ENCODE peak calls at places on chromosomes 1 and 21, in seven cellular contexts. P is mesendoderm, J is IMR-90, H is mesenchymal stem cell, L is H9, R is trophoblast cell, M is H1. E is an unnamed sample.

GRCh38 chr1:34052565-34052964 is 112.5 kb downstream of the CSMD2 start:
- DNase-seq in P (no peak), J (no peak), H (no peak), L (no peak), R (no peak), M (no peak), E (no peak)

GRCh38 chr1:46020005-46020404 is 112.4 kb downstream of the PIK3R3 start:
- DNase-seq in P (no peak), J (no peak), H (peak; percentile 49), L (no peak), R (no peak), M (no peak), E (no peak)

GRCh38 chr1:90879281-90879680 is 142.6 kb downstream of the ZNF644 start:
- DNase-seq in P (peak; percentile 51), J (peak; percentile 7), H (peak; percentile 30), L (no peak), R (no peak), M (no peak), E (no peak)

GRCh38 chr21:26815197-26815596 is 30.0 kb downstream of the ADAMTS1 start:
- DNase-seq in P (no peak), J (no peak), H (no peak), L (no peak), R (no peak), M (no peak), E (no peak)

GRCh38 chr1:200869753-200870391 is 2.9 kb upstream of the GPR25 start:
- DNase-seq in P (no peak), J (no peak), H (no peak), L (no peak), R (no peak), M (no peak), E (no peak)

GRCh38 chr1:64516803-64517568 is 47.1 kb downstream of the CACHD1 start:
- DNase-seq in P (peak; percentile 61), J (peak; percentile 52), H (no peak), L (no peak), R (no peak), M (no peak), E (no peak)

GRCh38 chr1:15406911-15407559 is 2.7 kb upstream of the EFHD2 start:
- DNase-seq in P (no peak), J (peak; percentile 86), H (peak; percentile 60), L (no peak), R (no peak), M (no peak), E (no peak)

GRCh38 chr1:44302557-44302956 is 52.5 kb downstream of the ERI3 start:
- DNase-seq in P (no peak), J (no peak), H (no peak), L (no peak), R (no peak), M (no peak), E (no peak)

GRCh38 chr1:94658221-94658620 is 116.7 kb upstream of the F3 start:
- DNase-seq in P (peak; percentile 93), J (peak; percentile 79), H (peak; percentile 59), L (no peak), R (no peak), M (no peak), E (no peak)

GRCh38 chr1:222891578-222891977 is 76.7 kb downstream of the DISP1 start:
- DNase-seq in P (no peak), J (no peak), H (peak; percentile 18), L (no peak), R (no peak), M (no peak), E (no peak)

GRCh38 chr21:33032434-33033047 is 6.8 kb downstream of the OLIG2 start:
- DNase-seq in P (no peak), J (no peak), H (no peak), L (no peak), R (no peak), M (no peak), E (no peak)

GRCh38 chr1:214418380-214418779 is 133.0 kb downstream of the PTPN14 start:
- DNase-seq in P (no peak), J (no peak), H (no peak), L (no peak), R (no peak), M (no peak), E (no peak)

GRCh38 chr1:25031966-25032667 is 102.0 kb upstream of the RUNX3 start:
- DNase-seq in P (no peak), J (peak; percentile 63), H (no peak), L (no peak), R (no peak), M (no peak), E (no peak)

GRCh38 chr1:153760440-153760839 is 14.8 kb upstream of the SLC27A3 start:
- DNase-seq in P (no peak), J (peak; percentile 68), H (no peak), L (no peak), R (no peak), M (no peak), E (no peak)
- H2BK5ac ChIP-seq in P (no peak overlapping the region), J (no peak overlapping the region), H (no peak overlapping the region), L (no peak overlapping the region), R (no peak overlapping the region), M (no peak overlapping the region), E (no peak overlapping the region)

GRCh38 chr1:61973100-61973837 is 221.4 kb upstream of the L1TD1 start:
- DNase-seq in P (no peak), J (no peak), H (no peak), L (no peak), R (peak; percentile 26), M (no peak), E (no peak)

GRCh38 chr1:61979729-61980128 is 214.9 kb upstream of the L1TD1 start:
- DNase-seq in P (peak; percentile 76), J (no peak), H (no peak), L (no peak), R (no peak), M (no peak), E (no peak)

GRCh38 chr1:61978866-61979265 is 215.8 kb upstream of the L1TD1 start:
- DNase-seq in P (no peak), J (no peak), H (no peak), L (no peak), R (no peak), M (no peak), E (no peak)

GRCh38 chr1:61976566-61976965 is 218.1 kb upstream of the L1TD1 start:
- DNase-seq in P (no peak), J (no peak), H (no peak), L (no peak), R (no peak), M (no peak), E (no peak)

DNA sequence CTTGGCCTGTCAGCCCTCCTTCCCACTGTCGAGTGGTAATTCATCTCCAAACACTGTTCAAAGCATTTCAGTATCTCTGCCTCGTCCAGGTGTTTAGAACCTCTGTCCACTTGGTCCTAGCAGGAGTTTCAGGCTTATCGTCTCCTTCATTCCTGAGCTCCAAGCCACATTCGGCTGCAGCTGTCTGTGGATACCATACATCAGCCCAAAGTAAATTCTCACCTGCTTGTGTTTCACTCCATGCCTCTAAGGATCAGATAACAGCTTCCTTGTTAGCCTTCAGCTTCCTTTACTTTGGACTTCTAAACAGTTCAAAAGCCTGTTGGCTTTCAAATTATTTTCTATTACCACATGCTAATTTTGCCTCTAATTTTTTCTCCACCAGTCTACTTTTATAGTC is 219.0 kb upstream of the L1TD1 start:
- DNase-seq in P (peak; percentile 42), J (no peak), H (no peak), L (no peak), R (peak; percentile 23), M (no peak), E (no peak)
- H2BK120ac ChIP-seq in P (no peak overlapping the region), J (no peak overlapping the region), H (no peak overlapping the region), L (no peak overlapping the region), R (no peak overlapping the region), M (no peak overlapping the region), E (no peak overlapping the region)

GRCh38 chr1:183812686-183813569 is 8.0 kb downstream of the RGL1 start:
- DNase-seq in P (peak; percentile 96), J (peak; percentile 83), H (peak; percentile 83), L (peak; percentile 61), R (no peak), M (no peak), E (no peak)
- H2BK5ac ChIP-seq in P (peak overlapping the region; percentile 24), J (no peak overlapping the region), H (no peak overlapping the region), L (no peak overlapping the region), R (peak overlapping the region; percentile 2), M (no peak overlapping the region), E (no peak overlapping the region)

GRCh38 chr1:218461351-218461750 is 116.2 kb downstream of the TGFB2 start:
- DNase-seq in P (no peak), J (peak; percentile 61), H (no peak), L (no peak), R (no peak), M (no peak), E (no peak)

GRCh38 chr1:218459450-218459849 is 114.3 kb downstream of the TGFB2 start:
- DNase-seq in P (peak; percentile 15), J (no peak), H (no peak), L (no peak), R (no peak), M (no peak), E (no peak)

GRCh38 chr1:218459878-218460277 is 114.7 kb downstream of the TGFB2 start:
- DNase-seq in P (peak; percentile 96), J (peak; percentile 84), H (peak; percentile 80), L (peak; percentile 56), R (no peak), M (peak; percentile 33), E (peak; percentile 58)

GRCh38 chr1:218462116-218462515 is 117.0 kb downstream of the TGFB2 start:
- DNase-seq in P (no peak), J (no peak), H (no peak), L (no peak), R (no peak), M (no peak), E (no peak)

GRCh38 chr1:218460367-218460766 is 115.2 kb downstream of the TGFB2 start:
- DNase-seq in P (peak; percentile 77), J (peak; percentile 61), H (peak; percentile 75), L (peak; percentile 41), R (no peak), M (no peak), E (peak; percentile 23)
- H2BK120ac ChIP-seq in P (no peak overlapping the region), J (peak overlapping the region; percentile 52), H (peak overlapping the region; percentile 2), L (peak overlapping the region; percentile 69), R (peak overlapping the region; percentile 47), M (no peak overlapping the region), E (no peak overlapping the region)

DNA sequence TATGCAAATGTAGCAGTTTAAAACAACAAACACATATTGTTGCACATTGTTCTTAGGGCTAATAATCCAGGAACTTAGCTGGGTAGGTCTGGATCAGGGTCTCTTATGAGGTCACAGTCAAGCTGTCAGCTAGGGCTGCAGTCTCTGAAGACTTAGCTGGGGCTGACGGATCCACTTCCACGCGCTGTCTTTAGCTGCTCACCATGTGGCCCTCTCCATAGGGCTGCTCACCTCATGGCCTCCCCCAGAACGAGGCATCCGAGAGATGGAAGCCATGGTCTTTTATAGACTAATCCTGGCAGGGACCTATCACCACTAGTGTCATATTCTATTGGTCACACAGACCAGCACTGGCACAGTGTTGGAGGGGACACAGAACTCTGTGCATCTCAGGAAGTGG is 8.7 kb upstream of the OXCT2 start:
- DNase-seq in P (no peak), J (no peak), H (no peak), L (no peak), R (no peak), M (no peak), E (no peak)
- H2BK5ac ChIP-seq in P (no peak overlapping the region), J (no peak overlapping the region), H (no peak overlapping the region), L (no peak overlapping the region), R (no peak overlapping the region), M (no peak overlapping the region), E (no peak overlapping the region)

DNA sequence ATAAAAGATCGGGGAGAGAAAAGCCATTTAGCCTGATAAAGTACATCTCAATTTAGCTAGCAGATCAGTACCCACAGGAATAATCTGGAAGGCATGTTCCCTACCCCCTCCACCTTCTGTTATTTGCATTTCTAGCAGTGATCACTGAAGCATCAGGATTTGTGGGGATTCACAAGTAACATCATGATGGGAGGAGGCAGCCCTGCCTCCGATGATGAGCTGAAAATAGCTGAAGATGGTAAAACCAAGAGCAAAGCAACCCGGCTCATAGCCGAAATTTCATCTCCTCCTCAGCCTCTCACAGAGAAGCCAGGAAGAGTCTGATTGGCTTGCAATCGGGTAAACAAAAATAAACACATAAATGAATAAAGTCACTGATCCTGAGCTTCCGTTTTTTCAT is 2.4 kb downstream of the CCSAP start:
- DNase-seq in P (no peak), J (no peak), H (no peak), L (no peak), R (no peak), M (no peak), E (no peak)
- H2BK120ac ChIP-seq in P (no peak overlapping the region), J (no peak overlapping the region), H (no peak overlapping the region), L (no peak overlapping the region), R (no peak overlapping the region), M (no peak overlapping the region), E (no peak overlapping the region)